ENCODE peak calls at places on chromosomes 3 and 15, in six cellular contexts. O is lung, R is A549, W is body of pancreas, U is astrocyte, T is heart left ventricle. Z is an unnamed sample.

GRCh38 chr3:9946112-9947024 is 5.8 kb downstream of the PRRT3 start:
- DNase-seq in O (peak), R (peak), W (peak), U (peak), T (peak), Z (peak)

GRCh38 chr15:41881925-41882688 is 11.7 kb downstream of the SPTBN5 start:
- DNase-seq in O (no peak), R (no peak), W (peak), U (no peak), T (peak), Z (no peak)

GRCh38 chr15:97490429-97490828 is 470.1 kb upstream of the ARRDC4 start:
- DNase-seq in O (no peak), R (no peak), W (no peak), U (no peak), T (no peak), Z (no peak)

GRCh38 chr3:45414341-45414740 is 26.0 kb downstream of the LARS2 start:
- DNase-seq in O (no peak), R (no peak), W (no peak), U (no peak), T (no peak), Z (no peak)

GRCh38 chr3:127217594-127218456 is 24.9 kb downstream of the PRR23E start:
- DNase-seq in O (no peak), R (no peak), W (no peak), U (no peak), T (no peak), Z (no peak)

GRCh38 chr3:153161138-153161713 is 800 bp upstream of the RAP2B start:
- DNase-seq in O (peak), R (peak), W (peak), U (peak), T (peak), Z (peak)

GRCh38 chr3:14633819-14634424 is 17.6 kb upstream of the CCDC174 start:
- DNase-seq in O (peak), R (peak), W (peak), U (peak), T (peak), Z (no peak)

GRCh38 chr15:90031231-90031791 is 30.2 kb downstream of the ZNF710 start:
- DNase-seq in O (no peak), R (no peak), W (no peak), U (no peak), T (no peak), Z (peak)

GRCh38 chr15:78968114-78968513 is 23.3 kb upstream of the CTSH start:
- DNase-seq in O (no peak), R (no peak), W (no peak), U (no peak), T (no peak), Z (no peak)

GRCh38 chr3:4071481-4072184 is 231.5 kb upstream of the SETMAR start:
- DNase-seq in O (no peak), R (no peak), W (no peak), U (no peak), T (no peak), Z (no peak)

DNA sequence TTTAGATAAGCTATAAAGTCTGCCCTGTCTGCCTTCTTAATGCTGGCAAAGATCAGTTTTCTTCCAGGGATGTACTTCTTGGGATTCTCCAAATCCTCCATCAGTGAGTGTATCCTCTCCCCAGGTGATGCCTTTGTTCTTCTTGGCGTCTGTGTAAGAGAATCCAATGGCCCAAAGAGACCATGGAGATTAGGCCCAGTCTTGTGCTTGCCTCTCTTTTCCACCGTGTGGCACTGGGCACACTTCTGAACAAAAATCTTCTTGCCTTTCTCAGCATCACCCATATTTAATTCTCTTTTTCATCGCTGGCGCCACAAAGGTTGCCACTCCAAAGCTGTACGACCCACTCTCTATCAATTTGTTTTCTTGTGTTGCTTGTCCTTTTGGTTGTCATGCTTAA is 32.2 kb upstream of the TAMM41 start:
- DNase-seq in O (no peak), R (peak), W (no peak), U (no peak), T (no peak), Z (no peak)
- H3K4me3 ChIP-seq in O (no peak), R (no peak), W (no peak), U (no peak), T (no peak), Z (no peak)

GRCh38 chr3:176663376-176663775 is 533.9 kb downstream of the TBL1XR1 start:
- DNase-seq in O (no peak), R (no peak), W (no peak), U (peak), T (no peak), Z (no peak)

GRCh38 chr3:176661432-176661964 is 535.8 kb downstream of the TBL1XR1 start:
- DNase-seq in O (no peak), R (no peak), W (no peak), U (no peak), T (no peak), Z (no peak)

GRCh38 chr3:176663819-176664218 is 533.5 kb downstream of the TBL1XR1 start:
- DNase-seq in O (no peak), R (peak), W (peak), U (peak), T (no peak), Z (no peak)
- TF ChIP-seq CTCF in O (no peak), R (peak), W (peak), U (peak), T (no peak), Z (peak)

GRCh38 chr15:57387011-57387410 is 10.7 kb downstream of the CGNL1 start:
- DNase-seq in O (no peak), R (no peak), W (no peak), U (no peak), T (no peak), Z (no peak)

GRCh38 chr15:57384816-57385215 is 8.5 kb downstream of the CGNL1 start:
- DNase-seq in O (no peak), R (peak), W (no peak), U (peak), T (no peak), Z (no peak)

GRCh38 chr15:57387644-57388076 is 11.4 kb downstream of the CGNL1 start:
- DNase-seq in O (no peak), R (no peak), W (no peak), U (no peak), T (no peak), Z (no peak)

GRCh38 chr15:57384024-57384423 is 7.7 kb downstream of the CGNL1 start:
- DNase-seq in O (no peak), R (no peak), W (peak), U (no peak), T (peak), Z (no peak)

GRCh38 chr15:57385923-57386390 is 9.7 kb downstream of the CGNL1 start:
- DNase-seq in O (no peak), R (no peak), W (no peak), U (no peak), T (no peak), Z (no peak)
- H3K27ac ChIP-seq in O (no peak), R (no peak), W (no peak), U (no peak), T (no peak), Z (peak)

DNA sequence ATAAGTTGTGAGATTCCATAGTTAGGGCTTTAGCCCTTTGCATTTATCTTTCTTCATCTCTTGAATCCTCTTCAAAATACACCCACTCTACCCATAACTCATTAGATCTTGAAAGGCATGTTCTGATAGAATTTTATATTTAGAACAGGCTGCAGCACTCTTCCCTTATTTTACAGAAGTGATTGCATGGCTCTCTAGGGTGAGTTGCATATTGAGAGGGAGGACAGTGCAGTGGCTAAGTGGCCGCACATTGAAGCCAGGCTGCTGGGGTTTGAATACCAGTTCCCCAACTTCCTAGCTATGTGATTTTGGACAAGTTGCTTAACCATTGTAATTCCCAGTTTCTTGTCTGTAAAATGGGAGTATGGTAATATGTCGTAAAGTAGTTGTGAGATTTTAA is 2.5 kb downstream of the CD86 start:
- DNase-seq in O (no peak), R (no peak), W (no peak), U (no peak), T (no peak), Z (no peak)
- H3K4me3 ChIP-seq in O (no peak), R (no peak), W (no peak), U (no peak), T (no peak), Z (no peak)

GRCh38 chr3:57587946-57588345 is 9.2 kb downstream of the ARF4 start:
- DNase-seq in O (no peak), R (no peak), W (no peak), U (no peak), T (no peak), Z (no peak)

GRCh38 chr3:57577786-57578185 is 19.4 kb downstream of the ARF4 start:
- DNase-seq in O (no peak), R (no peak), W (no peak), U (no peak), T (no peak), Z (no peak)

GRCh38 chr3:57586778-57587177 is 10.4 kb downstream of the ARF4 start:
- DNase-seq in O (no peak), R (no peak), W (no peak), U (no peak), T (no peak), Z (no peak)

GRCh38 chr3:57583544-57583943 is 13.6 kb downstream of the ARF4 start:
- DNase-seq in O (no peak), R (no peak), W (no peak), U (no peak), T (no peak), Z (no peak)

GRCh38 chr3:57582470-57583168 is 14.5 kb downstream of the ARF4 start:
- DNase-seq in O (no peak), R (peak), W (no peak), U (no peak), T (no peak), Z (no peak)
- TF ChIP-seq CTCF in O (no peak), R (no peak), W (peak), U (no peak), T (no peak), Z (no peak)

GRCh38 chr15:87461621-87462020 is 794.9 kb downstream of the NTRK3 start:
- DNase-seq in O (no peak), R (no peak), W (no peak), U (no peak), T (no peak), Z (no peak)
- H3K27ac ChIP-seq in O (no peak), R (no peak), W (no peak), U (no peak), T (no peak), Z (no peak)